ENCODE peak calls at places on chromosomes 5 and 9, in four cellular contexts. N is mucosa of gallbladder, W is transverse colon, F is prostate gland. J is an unnamed sample.

GRCh38 chr9:27496134-27496504 is 28.0 kb upstream of the IFNK start:
- DNase-seq in N (no peak), W (no peak), F (no peak), J (no peak)

GRCh38 chr9:134165357-134166315 is 1.3 kb upstream of the RNU6ATAC start:
- DNase-seq in N (no peak), W (peak), F (peak), J (peak)

GRCh38 chr9:97856857-97857602 is 4.0 kb downstream of the FOXE1 start:
- DNase-seq in N (no peak), W (no peak), F (no peak), J (no peak)

GRCh38 chr9:16598316-16598715 is 272.2 kb downstream of the BNC2 start:
- DNase-seq in N (no peak), W (no peak), F (no peak), J (no peak)

GRCh38 chr5:25427233-25427632 is 782.5 kb upstream of the CDH10 start:
- DNase-seq in N (no peak), W (no peak), F (no peak), J (no peak)

GRCh38 chr5:9977070-9977469 is 272.6 kb downstream of the ATPSCKMT start:
- DNase-seq in N (no peak), W (no peak), F (no peak), J (no peak)

GRCh38 chr9:126347911-126348760 is 21.5 kb downstream of the MVB12B start:
- DNase-seq in N (no peak), W (peak), F (no peak), J (no peak)

GRCh38 chr5:6850033-6850432 is 136.8 kb downstream of the TENT4A start:
- DNase-seq in N (no peak), W (no peak), F (no peak), J (no peak)